ENCODE peak calls at places on chromosomes 4 and X, in four cellular contexts. One of them, this sample, is unnamed.
A peak's percentile ranks its signal among the peaks of the same experiment; 100 is the strongest.

GRCh38 chr4:26288308-26288982 is 32.4 kb upstream of the RBPJ start:
- DNase-seq in HEK293T: no peak
- DNase-seq in non-pigmented ciliary epithelial cell: peak; percentile 15
- DNase-seq in BE2C: no peak
- DNase-seq in this sample: peak; percentile 32

GRCh38 chr4:153684182-153685073 is at the start of gene TLR2:
- DNase-seq in HEK293T: no peak
- DNase-seq in non-pigmented ciliary epithelial cell: no peak
- DNase-seq in BE2C: peak; percentile 16
- DNase-seq in this sample: no peak

GRCh38 chr4:156805696-156806095 is 165.9 kb downstream of the PDGFC start:
- DNase-seq in HEK293T: peak; percentile 17
- DNase-seq in non-pigmented ciliary epithelial cell: no peak
- DNase-seq in BE2C: no peak
- DNase-seq in this sample: no peak

GRCh38 chr4:98113005-98113404 is 30.3 kb downstream of the STPG2 start:
- DNase-seq in HEK293T: peak; percentile 24
- DNase-seq in non-pigmented ciliary epithelial cell: peak; percentile 22
- DNase-seq in BE2C: peak; percentile 37
- DNase-seq in this sample: no peak

GRCh38 chr4:87589531-87589930 is 18.8 kb upstream of the DSPP start:
- DNase-seq in HEK293T: no peak
- DNase-seq in non-pigmented ciliary epithelial cell: peak; percentile 95
- DNase-seq in BE2C: no peak
- DNase-seq in this sample: peak; percentile 75

GRCh38 chr4:112327950-112328349 is 30.8 kb downstream of the ALPK1 start:
- DNase-seq in HEK293T: peak; percentile 20
- DNase-seq in non-pigmented ciliary epithelial cell: peak; percentile 14
- DNase-seq in BE2C: no peak
- DNase-seq in this sample: no peak

GRCh38 chrX:19563327-19563726 is 48.0 kb upstream of the MAP3K15 start:
- DNase-seq in HEK293T: no peak
- DNase-seq in non-pigmented ciliary epithelial cell: no peak
- DNase-seq in BE2C: no peak
- DNase-seq in this sample: no peak

GRCh38 chr4:159209249-159209648 is 106.4 kb downstream of the RAPGEF2 start:
- DNase-seq in HEK293T: no peak
- DNase-seq in non-pigmented ciliary epithelial cell: no peak
- DNase-seq in BE2C: no peak
- DNase-seq in this sample: no peak

GRCh38 chr4:80145739-80146138 is 51.6 kb upstream of the PRDM8 start:
- DNase-seq in HEK293T: no peak
- DNase-seq in non-pigmented ciliary epithelial cell: no peak
- DNase-seq in BE2C: no peak
- DNase-seq in this sample: no peak

GRCh38 chr4:4761128-4761991 is 98.1 kb upstream of the MSX1 start:
- DNase-seq in HEK293T: peak; percentile 35
- DNase-seq in non-pigmented ciliary epithelial cell: no peak
- DNase-seq in BE2C: no peak
- DNase-seq in this sample: no peak

GRCh38 chrX:50469206-50469605 is 1.4 kb downstream of the DGKK start:
- DNase-seq in HEK293T: no peak
- DNase-seq in non-pigmented ciliary epithelial cell: no peak
- DNase-seq in BE2C: peak; percentile 45
- DNase-seq in this sample: no peak

GRCh38 chr4:48031802-48032525 is 15.4 kb downstream of the NIPAL1 start:
- DNase-seq in HEK293T: no peak
- DNase-seq in non-pigmented ciliary epithelial cell: peak; percentile 43
- DNase-seq in BE2C: no peak
- DNase-seq in this sample: no peak